ENCODE peak calls at places on chromosome 15, in ten cellular contexts. One of them, this sample, is unnamed.

GRCh38 chr15:92510163-92510882 is 116.6 kb downstream of the ST8SIA2 start:
- DNase-seq in activated T-cell treated with anti-CD3 and anti-CD28 coated beads for 1 hour: no peak
- DNase-seq in stimulated activated CD8-positive, alpha-beta memory T cell treated with anti-CD3 and anti-CD28 coated beads, Interleukin-12 subunit alpha, Interleukin-12 subunit beta, amount 100 ng/mL, for 4 hours: no peak
- DNase-seq in adrenal gland: no peak
- DNase-seq in glutamatergic neuron: no peak
- DNase-seq in HFFc6: peak
- DNase-seq in T-helper 17 cell: no peak
- DNase-seq in AG10803: peak
- DNase-seq in COR-L47: no peak
- DNase-seq in RPMI7951: peak
- DNase-seq in this sample: no peak

GRCh38 chr15:75718326-75718725 is 5.7 kb upstream of the CSPG4 start:
- DNase-seq in activated T-cell treated with anti-CD3 and anti-CD28 coated beads for 1 hour: no peak
- DNase-seq in stimulated activated CD8-positive, alpha-beta memory T cell treated with anti-CD3 and anti-CD28 coated beads, Interleukin-12 subunit alpha, Interleukin-12 subunit beta, amount 100 ng/mL, for 4 hours: no peak
- DNase-seq in adrenal gland: no peak
- DNase-seq in glutamatergic neuron: no peak
- DNase-seq in HFFc6: peak
- DNase-seq in T-helper 17 cell: no peak
- DNase-seq in AG10803: peak
- DNase-seq in COR-L47: no peak
- DNase-seq in RPMI7951: peak
- DNase-seq in this sample: no peak

GRCh38 chr15:86231864-86232801 is 152.5 kb downstream of the AGBL1 start:
- DNase-seq in activated T-cell treated with anti-CD3 and anti-CD28 coated beads for 1 hour: peak
- DNase-seq in stimulated activated CD8-positive, alpha-beta memory T cell treated with anti-CD3 and anti-CD28 coated beads, Interleukin-12 subunit alpha, Interleukin-12 subunit beta, amount 100 ng/mL, for 4 hours: no peak
- DNase-seq in adrenal gland: peak
- DNase-seq in glutamatergic neuron: peak
- DNase-seq in HFFc6: no peak
- DNase-seq in T-helper 17 cell: no peak
- DNase-seq in AG10803: peak
- DNase-seq in COR-L47: peak
- DNase-seq in RPMI7951: peak
- DNase-seq in this sample: peak

GRCh38 chr15:47857384-47858168 is 140.3 kb downstream of the SEMA6D start:
- DNase-seq in activated T-cell treated with anti-CD3 and anti-CD28 coated beads for 1 hour: no peak
- DNase-seq in stimulated activated CD8-positive, alpha-beta memory T cell treated with anti-CD3 and anti-CD28 coated beads, Interleukin-12 subunit alpha, Interleukin-12 subunit beta, amount 100 ng/mL, for 4 hours: no peak
- DNase-seq in adrenal gland: no peak
- DNase-seq in glutamatergic neuron: no peak
- DNase-seq in HFFc6: no peak
- DNase-seq in T-helper 17 cell: no peak
- DNase-seq in AG10803: no peak
- DNase-seq in COR-L47: no peak
- DNase-seq in RPMI7951: no peak
- DNase-seq in this sample: no peak

GRCh38 chr15:46280753-46281521 is 646.1 kb downstream of the SQOR start:
- DNase-seq in activated T-cell treated with anti-CD3 and anti-CD28 coated beads for 1 hour: no peak
- DNase-seq in stimulated activated CD8-positive, alpha-beta memory T cell treated with anti-CD3 and anti-CD28 coated beads, Interleukin-12 subunit alpha, Interleukin-12 subunit beta, amount 100 ng/mL, for 4 hours: no peak
- DNase-seq in adrenal gland: no peak
- DNase-seq in glutamatergic neuron: no peak
- DNase-seq in HFFc6: peak
- DNase-seq in T-helper 17 cell: no peak
- DNase-seq in AG10803: no peak
- DNase-seq in COR-L47: peak
- DNase-seq in RPMI7951: peak
- DNase-seq in this sample: peak

GRCh38 chr15:91407237-91407889 is 307.3 kb downstream of the SV2B start:
- DNase-seq in activated T-cell treated with anti-CD3 and anti-CD28 coated beads for 1 hour: no peak
- DNase-seq in stimulated activated CD8-positive, alpha-beta memory T cell treated with anti-CD3 and anti-CD28 coated beads, Interleukin-12 subunit alpha, Interleukin-12 subunit beta, amount 100 ng/mL, for 4 hours: no peak
- DNase-seq in adrenal gland: peak
- DNase-seq in glutamatergic neuron: no peak
- DNase-seq in HFFc6: no peak
- DNase-seq in T-helper 17 cell: no peak
- DNase-seq in AG10803: peak
- DNase-seq in COR-L47: no peak
- DNase-seq in RPMI7951: peak
- DNase-seq in this sample: no peak

GRCh38 chr15:59327942-59328341 is 44.7 kb downstream of the MYO1E start:
- DNase-seq in activated T-cell treated with anti-CD3 and anti-CD28 coated beads for 1 hour: no peak
- DNase-seq in stimulated activated CD8-positive, alpha-beta memory T cell treated with anti-CD3 and anti-CD28 coated beads, Interleukin-12 subunit alpha, Interleukin-12 subunit beta, amount 100 ng/mL, for 4 hours: no peak
- DNase-seq in adrenal gland: no peak
- DNase-seq in glutamatergic neuron: no peak
- DNase-seq in HFFc6: no peak
- DNase-seq in T-helper 17 cell: no peak
- DNase-seq in AG10803: no peak
- DNase-seq in COR-L47: no peak
- DNase-seq in RPMI7951: no peak
- DNase-seq in this sample: no peak

GRCh38 chr15:40313531-40314398 is 6.0 kb upstream of the PLCB2 start:
- DNase-seq in activated T-cell treated with anti-CD3 and anti-CD28 coated beads for 1 hour: peak
- DNase-seq in stimulated activated CD8-positive, alpha-beta memory T cell treated with anti-CD3 and anti-CD28 coated beads, Interleukin-12 subunit alpha, Interleukin-12 subunit beta, amount 100 ng/mL, for 4 hours: peak
- DNase-seq in adrenal gland: peak
- DNase-seq in glutamatergic neuron: no peak
- DNase-seq in HFFc6: peak
- DNase-seq in T-helper 17 cell: no peak
- DNase-seq in AG10803: peak
- DNase-seq in COR-L47: peak
- DNase-seq in RPMI7951: peak
- DNase-seq in this sample: peak

GRCh38 chr15:85706779-85707518 is 87.8 kb downstream of the KLHL25 start:
- DNase-seq in activated T-cell treated with anti-CD3 and anti-CD28 coated beads for 1 hour: no peak
- DNase-seq in stimulated activated CD8-positive, alpha-beta memory T cell treated with anti-CD3 and anti-CD28 coated beads, Interleukin-12 subunit alpha, Interleukin-12 subunit beta, amount 100 ng/mL, for 4 hours: no peak
- DNase-seq in adrenal gland: no peak
- DNase-seq in glutamatergic neuron: no peak
- DNase-seq in HFFc6: peak
- DNase-seq in T-helper 17 cell: no peak
- DNase-seq in AG10803: peak
- DNase-seq in COR-L47: no peak
- DNase-seq in RPMI7951: peak
- DNase-seq in this sample: peak

GRCh38 chr15:78035861-78036476 is 41.5 kb downstream of the TBC1D2B start:
- DNase-seq in activated T-cell treated with anti-CD3 and anti-CD28 coated beads for 1 hour: no peak
- DNase-seq in stimulated activated CD8-positive, alpha-beta memory T cell treated with anti-CD3 and anti-CD28 coated beads, Interleukin-12 subunit alpha, Interleukin-12 subunit beta, amount 100 ng/mL, for 4 hours: no peak
- DNase-seq in adrenal gland: no peak
- DNase-seq in glutamatergic neuron: no peak
- DNase-seq in HFFc6: no peak
- DNase-seq in T-helper 17 cell: no peak
- DNase-seq in AG10803: no peak
- DNase-seq in COR-L47: no peak
- DNase-seq in RPMI7951: no peak
- DNase-seq in this sample: peak

GRCh38 chr15:84970832-84971231 is 10.8 kb upstream of the PDE8A start:
- DNase-seq in activated T-cell treated with anti-CD3 and anti-CD28 coated beads for 1 hour: no peak
- DNase-seq in stimulated activated CD8-positive, alpha-beta memory T cell treated with anti-CD3 and anti-CD28 coated beads, Interleukin-12 subunit alpha, Interleukin-12 subunit beta, amount 100 ng/mL, for 4 hours: no peak
- DNase-seq in adrenal gland: peak
- DNase-seq in glutamatergic neuron: no peak
- DNase-seq in HFFc6: no peak
- DNase-seq in T-helper 17 cell: no peak
- DNase-seq in AG10803: no peak
- DNase-seq in COR-L47: no peak
- DNase-seq in RPMI7951: no peak
- DNase-seq in this sample: peak

GRCh38 chr15:68618339-68619302 is 39.8 kb downstream of the CORO2B start:
- DNase-seq in activated T-cell treated with anti-CD3 and anti-CD28 coated beads for 1 hour: no peak
- DNase-seq in stimulated activated CD8-positive, alpha-beta memory T cell treated with anti-CD3 and anti-CD28 coated beads, Interleukin-12 subunit alpha, Interleukin-12 subunit beta, amount 100 ng/mL, for 4 hours: no peak
- DNase-seq in adrenal gland: no peak
- DNase-seq in glutamatergic neuron: no peak
- DNase-seq in HFFc6: peak
- DNase-seq in T-helper 17 cell: no peak
- DNase-seq in AG10803: peak
- DNase-seq in COR-L47: no peak
- DNase-seq in RPMI7951: peak
- DNase-seq in this sample: no peak

GRCh38 chr15:32651229-32651837 is 9.8 kb downstream of the SCG5 start:
- DNase-seq in activated T-cell treated with anti-CD3 and anti-CD28 coated beads for 1 hour: peak
- DNase-seq in stimulated activated CD8-positive, alpha-beta memory T cell treated with anti-CD3 and anti-CD28 coated beads, Interleukin-12 subunit alpha, Interleukin-12 subunit beta, amount 100 ng/mL, for 4 hours: no peak
- DNase-seq in adrenal gland: peak
- DNase-seq in glutamatergic neuron: peak
- DNase-seq in HFFc6: peak
- DNase-seq in T-helper 17 cell: no peak
- DNase-seq in AG10803: peak
- DNase-seq in COR-L47: peak
- DNase-seq in RPMI7951: peak
- DNase-seq in this sample: peak

GRCh38 chr15:64521726-64522164 is 61.4 kb downstream of the ZNF609 start:
- DNase-seq in activated T-cell treated with anti-CD3 and anti-CD28 coated beads for 1 hour: no peak
- DNase-seq in stimulated activated CD8-positive, alpha-beta memory T cell treated with anti-CD3 and anti-CD28 coated beads, Interleukin-12 subunit alpha, Interleukin-12 subunit beta, amount 100 ng/mL, for 4 hours: no peak
- DNase-seq in adrenal gland: peak
- DNase-seq in glutamatergic neuron: no peak
- DNase-seq in HFFc6: peak
- DNase-seq in T-helper 17 cell: no peak
- DNase-seq in AG10803: peak
- DNase-seq in COR-L47: peak
- DNase-seq in RPMI7951: peak
- DNase-seq in this sample: peak

GRCh38 chr15:81273855-81274254 is 50.1 kb downstream of the STARD5 start:
- DNase-seq in activated T-cell treated with anti-CD3 and anti-CD28 coated beads for 1 hour: no peak
- DNase-seq in stimulated activated CD8-positive, alpha-beta memory T cell treated with anti-CD3 and anti-CD28 coated beads, Interleukin-12 subunit alpha, Interleukin-12 subunit beta, amount 100 ng/mL, for 4 hours: no peak
- DNase-seq in adrenal gland: no peak
- DNase-seq in glutamatergic neuron: no peak
- DNase-seq in HFFc6: no peak
- DNase-seq in T-helper 17 cell: no peak
- DNase-seq in AG10803: no peak
- DNase-seq in COR-L47: no peak
- DNase-seq in RPMI7951: no peak
- DNase-seq in this sample: no peak

GRCh38 chr15:69150336-69150735 is 10.1 kb upstream of the GLCE start:
- DNase-seq in activated T-cell treated with anti-CD3 and anti-CD28 coated beads for 1 hour: no peak
- DNase-seq in stimulated activated CD8-positive, alpha-beta memory T cell treated with anti-CD3 and anti-CD28 coated beads, Interleukin-12 subunit alpha, Interleukin-12 subunit beta, amount 100 ng/mL, for 4 hours: no peak
- DNase-seq in adrenal gland: no peak
- DNase-seq in glutamatergic neuron: no peak
- DNase-seq in HFFc6: no peak
- DNase-seq in T-helper 17 cell: no peak
- DNase-seq in AG10803: no peak
- DNase-seq in COR-L47: no peak
- DNase-seq in RPMI7951: no peak
- DNase-seq in this sample: no peak

GRCh38 chr15:67248106-67248505 is 6.4 kb downstream of the AAGAB start:
- DNase-seq in activated T-cell treated with anti-CD3 and anti-CD28 coated beads for 1 hour: no peak
- DNase-seq in stimulated activated CD8-positive, alpha-beta memory T cell treated with anti-CD3 and anti-CD28 coated beads, Interleukin-12 subunit alpha, Interleukin-12 subunit beta, amount 100 ng/mL, for 4 hours: no peak
- DNase-seq in adrenal gland: no peak
- DNase-seq in glutamatergic neuron: no peak
- DNase-seq in HFFc6: no peak
- DNase-seq in T-helper 17 cell: no peak
- DNase-seq in AG10803: peak
- DNase-seq in COR-L47: no peak
- DNase-seq in RPMI7951: no peak
- DNase-seq in this sample: no peak

GRCh38 chr15:51267047-51267713 is 71.2 kb downstream of the CYP19A1 start:
- DNase-seq in activated T-cell treated with anti-CD3 and anti-CD28 coated beads for 1 hour: no peak
- DNase-seq in stimulated activated CD8-positive, alpha-beta memory T cell treated with anti-CD3 and anti-CD28 coated beads, Interleukin-12 subunit alpha, Interleukin-12 subunit beta, amount 100 ng/mL, for 4 hours: no peak
- DNase-seq in adrenal gland: no peak
- DNase-seq in glutamatergic neuron: peak
- DNase-seq in HFFc6: no peak
- DNase-seq in T-helper 17 cell: no peak
- DNase-seq in AG10803: no peak
- DNase-seq in COR-L47: no peak
- DNase-seq in RPMI7951: peak
- DNase-seq in this sample: no peak

GRCh38 chr15:69421498-69421897 is 7.3 kb downstream of the KIF23 start:
- DNase-seq in activated T-cell treated with anti-CD3 and anti-CD28 coated beads for 1 hour: no peak
- DNase-seq in stimulated activated CD8-positive, alpha-beta memory T cell treated with anti-CD3 and anti-CD28 coated beads, Interleukin-12 subunit alpha, Interleukin-12 subunit beta, amount 100 ng/mL, for 4 hours: no peak
- DNase-seq in adrenal gland: no peak
- DNase-seq in glutamatergic neuron: no peak
- DNase-seq in HFFc6: no peak
- DNase-seq in T-helper 17 cell: no peak
- DNase-seq in AG10803: peak
- DNase-seq in COR-L47: no peak
- DNase-seq in RPMI7951: peak
- DNase-seq in this sample: no peak

GRCh38 chr15:100671858-100672543 is 69.6 kb downstream of the ASB7 start:
- DNase-seq in activated T-cell treated with anti-CD3 and anti-CD28 coated beads for 1 hour: no peak
- DNase-seq in stimulated activated CD8-positive, alpha-beta memory T cell treated with anti-CD3 and anti-CD28 coated beads, Interleukin-12 subunit alpha, Interleukin-12 subunit beta, amount 100 ng/mL, for 4 hours: no peak
- DNase-seq in adrenal gland: no peak
- DNase-seq in glutamatergic neuron: no peak
- DNase-seq in HFFc6: peak
- DNase-seq in T-helper 17 cell: no peak
- DNase-seq in AG10803: no peak
- DNase-seq in COR-L47: no peak
- DNase-seq in RPMI7951: peak
- DNase-seq in this sample: peak

GRCh38 chr15:31974855-31975421 is 55.4 kb upstream of the CHRNA7 start:
- DNase-seq in activated T-cell treated with anti-CD3 and anti-CD28 coated beads for 1 hour: peak
- DNase-seq in stimulated activated CD8-positive, alpha-beta memory T cell treated with anti-CD3 and anti-CD28 coated beads, Interleukin-12 subunit alpha, Interleukin-12 subunit beta, amount 100 ng/mL, for 4 hours: no peak
- DNase-seq in adrenal gland: no peak
- DNase-seq in glutamatergic neuron: peak
- DNase-seq in HFFc6: no peak
- DNase-seq in T-helper 17 cell: no peak
- DNase-seq in AG10803: peak
- DNase-seq in COR-L47: peak
- DNase-seq in RPMI7951: peak
- DNase-seq in this sample: peak

GRCh38 chr15:31369716-31370115 is 43.1 kb downstream of the KLF13 start:
- DNase-seq in activated T-cell treated with anti-CD3 and anti-CD28 coated beads for 1 hour: no peak
- DNase-seq in stimulated activated CD8-positive, alpha-beta memory T cell treated with anti-CD3 and anti-CD28 coated beads, Interleukin-12 subunit alpha, Interleukin-12 subunit beta, amount 100 ng/mL, for 4 hours: no peak
- DNase-seq in adrenal gland: no peak
- DNase-seq in glutamatergic neuron: no peak
- DNase-seq in HFFc6: no peak
- DNase-seq in T-helper 17 cell: no peak
- DNase-seq in AG10803: no peak
- DNase-seq in COR-L47: no peak
- DNase-seq in RPMI7951: no peak
- DNase-seq in this sample: no peak

GRCh38 chr15:38474155-38474757 is 20.3 kb downstream of the FAM98B start:
- DNase-seq in activated T-cell treated with anti-CD3 and anti-CD28 coated beads for 1 hour: no peak
- DNase-seq in stimulated activated CD8-positive, alpha-beta memory T cell treated with anti-CD3 and anti-CD28 coated beads, Interleukin-12 subunit alpha, Interleukin-12 subunit beta, amount 100 ng/mL, for 4 hours: no peak
- DNase-seq in adrenal gland: peak
- DNase-seq in glutamatergic neuron: no peak
- DNase-seq in HFFc6: peak
- DNase-seq in T-helper 17 cell: no peak
- DNase-seq in AG10803: peak
- DNase-seq in COR-L47: peak
- DNase-seq in RPMI7951: peak
- DNase-seq in this sample: peak

GRCh38 chr15:32636908-32637567 is 4.5 kb upstream of the SCG5 start:
- DNase-seq in activated T-cell treated with anti-CD3 and anti-CD28 coated beads for 1 hour: no peak
- DNase-seq in stimulated activated CD8-positive, alpha-beta memory T cell treated with anti-CD3 and anti-CD28 coated beads, Interleukin-12 subunit alpha, Interleukin-12 subunit beta, amount 100 ng/mL, for 4 hours: no peak
- DNase-seq in adrenal gland: no peak
- DNase-seq in glutamatergic neuron: no peak
- DNase-seq in HFFc6: no peak
- DNase-seq in T-helper 17 cell: no peak
- DNase-seq in AG10803: no peak
- DNase-seq in COR-L47: no peak
- DNase-seq in RPMI7951: no peak
- DNase-seq in this sample: no peak

GRCh38 chr15:62165029-62165792 is at the start of gene C2CD4B:
- DNase-seq in activated T-cell treated with anti-CD3 and anti-CD28 coated beads for 1 hour: no peak
- DNase-seq in stimulated activated CD8-positive, alpha-beta memory T cell treated with anti-CD3 and anti-CD28 coated beads, Interleukin-12 subunit alpha, Interleukin-12 subunit beta, amount 100 ng/mL, for 4 hours: no peak
- DNase-seq in adrenal gland: peak
- DNase-seq in glutamatergic neuron: peak
- DNase-seq in HFFc6: no peak
- DNase-seq in T-helper 17 cell: peak
- DNase-seq in AG10803: no peak
- DNase-seq in COR-L47: no peak
- DNase-seq in RPMI7951: no peak
- DNase-seq in this sample: no peak

This sample was measured in erythroblast.